ENCODE peak calls at places on chromosomes 4 and X, in nine cellular contexts. One of them, this sample, is unnamed.
A peak's percentile ranks its signal among the peaks of the same experiment; 100 is the strongest.

GRCh38 chr4:86092684-86093083 is 267.2 kb downstream of the MAPK10 start:
- DNase-seq in HepG2: no peak
- DNase-seq in GM12878: no peak
- DNase-seq in A549: peak; percentile 63
- DNase-seq in HCT116: no peak
- DNase-seq in Panc1: no peak
- DNase-seq in SK-N-SH: no peak
- DNase-seq in K562: no peak
- DNase-seq in GM23338: no peak
- DNase-seq in this sample: no peak

GRCh38 chr4:186475202-186475601 is 80.2 kb downstream of the MTNR1A start:
- DNase-seq in GM23338: no peak
- DNase-seq in HCT116: no peak
- DNase-seq in GM12878: no peak
- DNase-seq in A549: no peak
- DNase-seq in SK-N-SH: no peak
- DNase-seq in K562: no peak
- DNase-seq in HepG2: no peak
- DNase-seq in Panc1: no peak
- DNase-seq in this sample: no peak

GRCh38 chr4:138736362-138736761 is 279.2 kb upstream of the NOCT start:
- DNase-seq in HCT116: no peak
- DNase-seq in K562: no peak
- DNase-seq in HepG2: no peak
- DNase-seq in Panc1: no peak
- DNase-seq in A549: no peak
- DNase-seq in GM12878: no peak
- DNase-seq in GM23338: no peak
- DNase-seq in SK-N-SH: no peak
- DNase-seq in this sample: no peak

GRCh38 chrX:110055616-110056015 is 52.7 kb downstream of the TMEM164 start:
- DNase-seq in Panc1: no peak
- DNase-seq in SK-N-SH: no peak
- DNase-seq in GM23338: no peak
- DNase-seq in K562: no peak
- DNase-seq in HCT116: no peak
- DNase-seq in GM12878: no peak
- DNase-seq in HepG2: no peak
- DNase-seq in A549: no peak
- DNase-seq in this sample: no peak

GRCh38 chr4:88110826-88111225 is 47.6 kb downstream of the ABCG2 start:
- DNase-seq in SK-N-SH: no peak
- DNase-seq in HepG2: peak; percentile 51
- DNase-seq in GM23338: peak; percentile 46
- DNase-seq in GM12878: no peak
- DNase-seq in Panc1: no peak
- DNase-seq in HCT116: no peak
- DNase-seq in K562: no peak
- DNase-seq in A549: peak; percentile 6
- DNase-seq in this sample: no peak

GRCh38 chr4:8916251-8916913 is 44.7 kb upstream of the HMX1 start:
- DNase-seq in A549: no peak
- DNase-seq in HepG2: no peak
- DNase-seq in K562: no peak
- DNase-seq in Panc1: no peak
- DNase-seq in SK-N-SH: peak; percentile 15
- DNase-seq in HCT116: no peak
- DNase-seq in GM23338: no peak
- DNase-seq in GM12878: no peak
- DNase-seq in this sample: no peak

GRCh38 chrX:45756562-45756961 is 555.9 kb upstream of the DIPK2B start:
- DNase-seq in K562: no peak
- DNase-seq in GM12878: no peak
- DNase-seq in HCT116: no peak
- DNase-seq in SK-N-SH: no peak
- DNase-seq in HepG2: no peak
- DNase-seq in GM23338: no peak
- DNase-seq in Panc1: no peak
- DNase-seq in A549: no peak
- DNase-seq in this sample: no peak

GRCh38 chr4:74033721-74034120 is 4.8 kb downstream of the CXCL3 start:
- DNase-seq in GM12878: no peak
- DNase-seq in HCT116: no peak
- DNase-seq in A549: no peak
- DNase-seq in Panc1: no peak
- DNase-seq in SK-N-SH: no peak
- DNase-seq in K562: no peak
- DNase-seq in GM23338: no peak
- DNase-seq in HepG2: no peak
- DNase-seq in this sample: no peak

GRCh38 chr4:155906554-155907247 is 3.2 kb downstream of the TDO2 start:
- DNase-seq in HepG2: no peak
- DNase-seq in GM12878: no peak
- DNase-seq in SK-N-SH: no peak
- DNase-seq in K562: no peak
- DNase-seq in GM23338: no peak
- DNase-seq in A549: peak; percentile 16
- DNase-seq in HCT116: no peak
- DNase-seq in Panc1: no peak
- DNase-seq in this sample: no peak

GRCh38 chr4:15420642-15421041 is 7.2 kb upstream of the C1QTNF7 start:
- DNase-seq in GM12878: no peak
- DNase-seq in HepG2: no peak
- DNase-seq in GM23338: peak; percentile 22
- DNase-seq in Panc1: no peak
- DNase-seq in SK-N-SH: no peak
- DNase-seq in A549: no peak
- DNase-seq in HCT116: no peak
- DNase-seq in K562: no peak
- DNase-seq in this sample: no peak

GRCh38 chr4:41155194-41155830 is 59.0 kb downstream of the APBB2 start:
- DNase-seq in HepG2: no peak
- DNase-seq in GM23338: no peak
- DNase-seq in K562: no peak
- DNase-seq in SK-N-SH: no peak
- DNase-seq in HCT116: no peak
- DNase-seq in Panc1: no peak
- DNase-seq in A549: no peak
- DNase-seq in GM12878: no peak
- DNase-seq in this sample: no peak

GRCh38 chr4:54215379-54216072 is 13.6 kb upstream of the PDGFRA start:
- DNase-seq in K562: no peak
- DNase-seq in A549: no peak
- DNase-seq in Panc1: no peak
- DNase-seq in SK-N-SH: peak; percentile 41
- DNase-seq in GM12878: no peak
- DNase-seq in HepG2: no peak
- DNase-seq in HCT116: no peak
- DNase-seq in GM23338: peak; percentile 4
- DNase-seq in this sample: no peak

GRCh38 chr4:150078996-150079581 is 844 bp downstream of the DCLK2 start:
- DNase-seq in K562: no peak
- DNase-seq in SK-N-SH: peak; percentile 77
- DNase-seq in HCT116: no peak
- DNase-seq in Panc1: no peak
- DNase-seq in GM23338: peak; percentile 67
- DNase-seq in A549: peak; percentile 69
- DNase-seq in HepG2: no peak
- DNase-seq in GM12878: no peak
- DNase-seq in this sample: no peak

GRCh38 chr4:2891294-2891693 is 47.6 kb downstream of the ADD1 start:
- DNase-seq in A549: peak; percentile 10
- DNase-seq in GM12878: no peak
- DNase-seq in HepG2: no peak
- DNase-seq in Panc1: no peak
- DNase-seq in SK-N-SH: no peak
- DNase-seq in K562: peak; percentile 10
- DNase-seq in HCT116: no peak
- DNase-seq in GM23338: no peak
- DNase-seq in this sample: no peak

GRCh38 chrX:3345281-3346081 is 971 bp downstream of the MXRA5 start:
- DNase-seq in HCT116: no peak
- DNase-seq in Panc1: no peak
- DNase-seq in HepG2: no peak
- DNase-seq in GM23338: peak; percentile 71
- DNase-seq in SK-N-SH: peak; percentile 16
- DNase-seq in A549: no peak
- DNase-seq in GM12878: no peak
- DNase-seq in K562: no peak
- DNase-seq in this sample: no peak

DNA sequence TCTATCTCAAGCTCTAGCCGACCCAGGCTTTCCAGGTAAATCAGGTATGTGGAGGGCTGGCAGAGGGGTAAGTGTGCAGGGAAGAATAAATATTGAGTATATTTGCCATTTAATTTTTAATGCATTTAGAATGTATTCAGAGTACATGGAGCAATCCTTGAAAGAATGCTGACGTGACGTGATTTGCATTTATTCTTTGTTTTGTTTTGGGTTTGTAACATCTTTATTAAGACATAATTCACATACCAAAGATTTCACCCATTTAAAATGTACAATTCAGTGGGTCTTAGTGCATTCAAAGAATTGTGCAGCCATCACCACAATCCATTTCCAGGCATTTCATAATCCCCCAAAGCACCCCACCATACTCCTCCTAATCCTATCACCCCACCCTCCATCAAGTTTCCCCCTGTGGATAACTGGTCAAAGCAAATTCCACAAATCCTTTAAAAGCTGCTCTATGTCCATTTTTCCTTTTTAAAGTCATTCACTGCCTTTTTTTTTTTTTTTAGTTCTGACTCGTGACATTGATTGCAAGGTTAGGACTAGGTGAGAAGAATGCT is 87.4 kb downstream of the FAM9B start:
- DNase-seq in K562: no peak
- DNase-seq in A549: no peak
- DNase-seq in HCT116: no peak
- DNase-seq in Panc1: no peak
- DNase-seq in HepG2: no peak
- DNase-seq in GM12878: no peak
- DNase-seq in GM23338: no peak
- DNase-seq in SK-N-SH: no peak
- DNase-seq in this sample: no peak
- TF ChIP-seq CTCF in K562: no peak
- TF ChIP-seq CTCF in A549: no peak
- TF ChIP-seq CTCF in HCT116: no peak
- TF ChIP-seq CTCF in Panc1: no peak
- TF ChIP-seq CTCF in HepG2: no peak
- TF ChIP-seq CTCF in GM12878: no peak
- TF ChIP-seq CTCF in GM23338: no peak
- TF ChIP-seq CTCF in SK-N-SH: no peak
- TF ChIP-seq CTCF in this sample: no peak

GRCh38 chr4:4607336-4608213 is 65.7 kb upstream of the STX18 start:
- DNase-seq in Panc1: no peak
- DNase-seq in SK-N-SH: no peak
- DNase-seq in A549: no peak
- DNase-seq in GM23338: peak; percentile 41
- DNase-seq in GM12878: no peak
- DNase-seq in K562: no peak
- DNase-seq in HepG2: no peak
- DNase-seq in HCT116: no peak
- DNase-seq in this sample: no peak

GRCh38 chr4:4608214-4608537 is 66.3 kb upstream of the STX18 start:
- DNase-seq in GM23338: no peak
- DNase-seq in SK-N-SH: no peak
- DNase-seq in HepG2: no peak
- DNase-seq in GM12878: no peak
- DNase-seq in A549: no peak
- DNase-seq in Panc1: no peak
- DNase-seq in HCT116: no peak
- DNase-seq in K562: no peak
- DNase-seq in this sample: no peak

GRCh38 chr4:4605849-4606248 is 64.0 kb upstream of the STX18 start:
- DNase-seq in GM23338: no peak
- DNase-seq in GM12878: no peak
- DNase-seq in Panc1: no peak
- DNase-seq in HCT116: no peak
- DNase-seq in SK-N-SH: no peak
- DNase-seq in A549: no peak
- DNase-seq in HepG2: no peak
- DNase-seq in K562: no peak
- DNase-seq in this sample: no peak

GRCh38 chr4:4603592-4603991 is 61.7 kb upstream of the STX18 start:
- DNase-seq in K562: peak; percentile 27
- DNase-seq in GM23338: no peak
- DNase-seq in SK-N-SH: no peak
- DNase-seq in HepG2: no peak
- DNase-seq in A549: no peak
- DNase-seq in GM12878: no peak
- DNase-seq in Panc1: no peak
- DNase-seq in HCT116: no peak
- DNase-seq in this sample: no peak

GRCh38 chr4:4606321-4606720 is 64.5 kb upstream of the STX18 start:
- DNase-seq in HepG2: no peak
- DNase-seq in GM12878: no peak
- DNase-seq in HCT116: no peak
- DNase-seq in Panc1: no peak
- DNase-seq in K562: peak; percentile 18
- DNase-seq in A549: peak; percentile 7
- DNase-seq in GM23338: no peak
- DNase-seq in SK-N-SH: no peak
- DNase-seq in this sample: no peak
- TF ChIP-seq REST in HepG2: no peak
- TF ChIP-seq REST in GM12878: no peak
- TF ChIP-seq REST in HCT116: no peak
- TF ChIP-seq REST in Panc1: no peak
- TF ChIP-seq REST in K562: no peak
- TF ChIP-seq REST in A549: no peak
- TF ChIP-seq REST in GM23338: no peak
- TF ChIP-seq REST in SK-N-SH: no peak
- TF ChIP-seq REST in this sample: no peak

DNA sequence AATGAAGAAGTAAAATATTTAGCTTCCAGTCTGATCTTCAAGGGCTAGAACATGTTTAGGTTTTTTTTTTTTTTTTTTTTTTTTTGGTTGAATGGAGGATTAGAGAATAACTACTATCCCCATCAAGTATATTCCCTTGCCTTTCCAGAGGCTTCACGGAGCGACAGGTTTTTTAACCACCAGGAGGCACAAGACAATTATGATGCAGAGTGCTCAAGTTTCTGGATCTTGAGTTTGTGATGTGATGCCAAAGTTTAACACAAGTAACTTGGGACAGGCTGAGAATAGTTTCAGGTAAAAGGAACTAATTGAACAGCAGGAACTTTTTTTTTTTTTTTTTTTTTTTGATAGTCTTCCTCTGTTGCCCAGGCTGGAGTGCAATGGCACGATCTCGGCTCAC is 30.3 kb downstream of the CCNI start:
- DNase-seq in Panc1: no peak
- DNase-seq in GM12878: no peak
- DNase-seq in K562: no peak
- DNase-seq in HepG2: no peak
- DNase-seq in GM23338: peak; percentile 66
- DNase-seq in A549: peak; percentile 10
- DNase-seq in SK-N-SH: no peak
- DNase-seq in HCT116: no peak
- DNase-seq in this sample: no peak
- TF ChIP-seq CTCF in Panc1: peak; percentile 2
- TF ChIP-seq CTCF in GM12878: no peak
- TF ChIP-seq CTCF in K562: peak; percentile 12
- TF ChIP-seq CTCF in HepG2: no peak
- TF ChIP-seq CTCF in GM23338: peak; percentile 44
- TF ChIP-seq CTCF in A549: no peak
- TF ChIP-seq CTCF in SK-N-SH: peak; percentile 47
- TF ChIP-seq CTCF in HCT116: peak; percentile 16
- TF ChIP-seq CTCF in this sample: no peak

GRCh38 chr4:77617203-77617602 is 11.6 kb downstream of the CXCL13 start:
- DNase-seq in SK-N-SH: no peak
- DNase-seq in K562: no peak
- DNase-seq in Panc1: no peak
- DNase-seq in HepG2: no peak
- DNase-seq in A549: peak; percentile 12
- DNase-seq in GM12878: no peak
- DNase-seq in GM23338: no peak
- DNase-seq in HCT116: no peak
- DNase-seq in this sample: no peak
- TF ChIP-seq REST in SK-N-SH: no peak
- TF ChIP-seq REST in K562: no peak
- TF ChIP-seq REST in Panc1: no peak
- TF ChIP-seq REST in HepG2: no peak
- TF ChIP-seq REST in A549: no peak
- TF ChIP-seq REST in GM12878: no peak
- TF ChIP-seq REST in GM23338: no peak
- TF ChIP-seq REST in HCT116: no peak
- TF ChIP-seq REST in this sample: no peak